ENCODE peak calls at places on chromosome 14, in seven cellular contexts. X is cardiac muscle cell, W is H9, I is astrocyte, O is ascending aorta, F is heart left ventricle, H is tibial nerve. C is an unnamed sample.

GRCh38 chr14:51079085-51079484 is 15.8 kb downstream of the TRIM9 start:
- DNase-seq in X (no peak), W (no peak), I (no peak), O (no peak), F (no peak), H (no peak), C (no peak)

GRCh38 chr14:51006781-51007211 is 62.5 kb upstream of the PYGL start:
- DNase-seq in X (no peak), W (no peak), I (peak; percentile 88), O (peak; percentile 71), F (no peak), H (no peak), C (peak; percentile 46)

GRCh38 chr14:78836777-78837176 is 666.6 kb downstream of the NRXN3 start:
- DNase-seq in X (peak; percentile 90), W (peak; percentile 85), I (peak; percentile 48), O (no peak), F (peak; percentile 20), H (no peak), C (no peak)

GRCh38 chr14:49861923-49862673 is 9.5 kb upstream of the NEMF start:
- DNase-seq in X (peak; percentile 88), W (peak; percentile 83), I (peak; percentile 78), O (peak; percentile 95), F (peak; percentile 86), H (peak; percentile 73), C (peak; percentile 91)

GRCh38 chr14:34951286-34951685 is 31.5 kb upstream of the SRP54 start:
- DNase-seq in X (no peak), W (no peak), I (peak; percentile 30), O (no peak), F (no peak), H (no peak), C (no peak)

GRCh38 chr14:93493054-93493453 is 62.3 kb downstream of the UNC79 start:
- DNase-seq in X (peak; percentile 3), W (no peak), I (no peak), O (no peak), F (no peak), H (no peak), C (no peak)

GRCh38 chr14:76810953-76811400 is 1.7 kb downstream of the ANGEL1 start:
- DNase-seq in X (peak; percentile 19), W (no peak), I (peak; percentile 17), O (peak; percentile 69), F (no peak), H (no peak), C (no peak)

GRCh38 chr14:58488550-58488949 is 61.0 kb downstream of the KIAA0586 start:
- DNase-seq in X (no peak), W (no peak), I (peak; percentile 32), O (no peak), F (no peak), H (no peak), C (no peak)

GRCh38 chr14:34997762-34998161 is 15.0 kb downstream of the SRP54 start:
- DNase-seq in X (no peak), W (no peak), I (no peak), O (no peak), F (no peak), H (no peak), C (no peak)

GRCh38 chr14:94024549-94024948 is 1.6 kb upstream of the OTUB2 start:
- DNase-seq in X (no peak), W (no peak), I (no peak), O (no peak), F (no peak), H (no peak), C (no peak)

GRCh38 chr14:99524804-99525698 is 43.8 kb downstream of the CCNK start:
- DNase-seq in X (peak; percentile 47), W (no peak), I (peak; percentile 54), O (no peak), F (peak; percentile 25), H (no peak), C (no peak)

GRCh38 chr14:69069020-69069421 is 83.9 kb downstream of the DCAF5 start:
- DNase-seq in X (no peak), W (no peak), I (peak; percentile 81), O (no peak), F (no peak), H (no peak), C (no peak)

GRCh38 chr14:103067231-103067954 is 10.0 kb upstream of the CDC42BPB start:
- DNase-seq in X (no peak), W (no peak), I (peak; percentile 34), O (peak; percentile 62), F (no peak), H (no peak), C (no peak)

GRCh38 chr14:99562848-99563748 is 40.9 kb downstream of the CCDC85C start:
- DNase-seq in X (peak; percentile 96), W (peak; percentile 96), I (peak; percentile 81), O (peak; percentile 80), F (peak; percentile 91), H (peak; percentile 24), C (peak; percentile 88)

GRCh38 chr14:104707629-104708595 is 16.1 kb upstream of the ADSS1 start:
- DNase-seq in X (no peak), W (no peak), I (no peak), O (no peak), F (no peak), H (no peak), C (no peak)

GRCh38 chr14:91924871-91925726 is 22.4 kb downstream of the FBLN5 start:
- DNase-seq in X (no peak), W (no peak), I (peak; percentile 44), O (no peak), F (no peak), H (no peak), C (no peak)

GRCh38 chr14:81472096-81472800 is 61.4 kb downstream of the SEL1L start:
- DNase-seq in X (no peak), W (no peak), I (no peak), O (no peak), F (no peak), H (no peak), C (no peak)

GRCh38 chr14:101599234-101599885 is 38.1 kb downstream of the DIO3 start:
- DNase-seq in X (no peak), W (no peak), I (no peak), O (no peak), F (no peak), H (no peak), C (no peak)

GRCh38 chr14:101596742-101597141 is 35.4 kb downstream of the DIO3 start:
- DNase-seq in X (no peak), W (no peak), I (no peak), O (no peak), F (no peak), H (no peak), C (no peak)

GRCh38 chr14:101595887-101596721 is 34.8 kb downstream of the DIO3 start:
- DNase-seq in X (no peak), W (no peak), I (no peak), O (no peak), F (no peak), H (no peak), C (no peak)

GRCh38 chr14:101598571-101599233 is 37.4 kb downstream of the DIO3 start:
- DNase-seq in X (no peak), W (no peak), I (no peak), O (no peak), F (no peak), H (no peak), C (no peak)

GRCh38 chr14:101598159-101598558 is 36.9 kb downstream of the DIO3 start:
- DNase-seq in X (no peak), W (no peak), I (no peak), O (no peak), F (no peak), H (no peak), C (no peak)
- TF ChIP-seq CTCF in X (no peak), W (no peak), I (no peak), O (no peak), F (no peak), H (no peak), C (no peak)

GRCh38 chr14:26081043-26081442 is 516.8 kb downstream of the NOVA1 start:
- DNase-seq in X (no peak), W (no peak), I (no peak), O (no peak), F (no peak), H (no peak), C (no peak)
- H3K9me3 ChIP-seq in X (no peaks in the 10 kb centered on the region), W (no peaks in the 10 kb centered on the region), I (no peaks in the 10 kb centered on the region), O (no peaks in the 10 kb centered on the region), F (no peaks in the 10 kb centered on the region), H (no peaks in the 10 kb centered on the region), C (no peaks in the 10 kb centered on the region)

GRCh38 chr14:55414551-55414950 is 2.9 kb upstream of the ATG14 start:
- DNase-seq in X (no peak), W (no peak), I (no peak), O (no peak), F (no peak), H (no peak), C (no peak)

GRCh38 chr14:55417955-55418354 is 6.3 kb upstream of the ATG14 start:
- DNase-seq in X (no peak), W (no peak), I (no peak), O (no peak), F (peak; percentile 41), H (no peak), C (no peak)

GRCh38 chr14:55419663-55420062 is 8.0 kb upstream of the ATG14 start:
- DNase-seq in X (no peak), W (no peak), I (no peak), O (no peak), F (no peak), H (no peak), C (no peak)

GRCh38 chr14:55418411-55418810 is 6.8 kb upstream of the ATG14 start:
- DNase-seq in X (no peak), W (no peak), I (no peak), O (no peak), F (no peak), H (no peak), C (no peak)

GRCh38 chr14:55416866-55417265 is 5.2 kb upstream of the ATG14 start:
- DNase-seq in X (peak; percentile 53), W (peak; percentile 45), I (no peak), O (no peak), F (no peak), H (no peak), C (no peak)
- TF ChIP-seq CTCF in X (peak; percentile 52), W (peak; percentile 90), I (peak; percentile 47), O (no peak), F (no peak), H (no peak), C (no peak)

GRCh38 chr14:28707814-28708213 is 58.8 kb upstream of the FOXG1 start:
- DNase-seq in X (no peak), W (no peak), I (peak; percentile 93), O (no peak), F (no peak), H (no peak), C (no peak)

GRCh38 chr14:28704153-28704552 is 62.4 kb upstream of the FOXG1 start:
- DNase-seq in X (no peak), W (no peak), I (peak; percentile 47), O (no peak), F (no peak), H (no peak), C (no peak)

DNA sequence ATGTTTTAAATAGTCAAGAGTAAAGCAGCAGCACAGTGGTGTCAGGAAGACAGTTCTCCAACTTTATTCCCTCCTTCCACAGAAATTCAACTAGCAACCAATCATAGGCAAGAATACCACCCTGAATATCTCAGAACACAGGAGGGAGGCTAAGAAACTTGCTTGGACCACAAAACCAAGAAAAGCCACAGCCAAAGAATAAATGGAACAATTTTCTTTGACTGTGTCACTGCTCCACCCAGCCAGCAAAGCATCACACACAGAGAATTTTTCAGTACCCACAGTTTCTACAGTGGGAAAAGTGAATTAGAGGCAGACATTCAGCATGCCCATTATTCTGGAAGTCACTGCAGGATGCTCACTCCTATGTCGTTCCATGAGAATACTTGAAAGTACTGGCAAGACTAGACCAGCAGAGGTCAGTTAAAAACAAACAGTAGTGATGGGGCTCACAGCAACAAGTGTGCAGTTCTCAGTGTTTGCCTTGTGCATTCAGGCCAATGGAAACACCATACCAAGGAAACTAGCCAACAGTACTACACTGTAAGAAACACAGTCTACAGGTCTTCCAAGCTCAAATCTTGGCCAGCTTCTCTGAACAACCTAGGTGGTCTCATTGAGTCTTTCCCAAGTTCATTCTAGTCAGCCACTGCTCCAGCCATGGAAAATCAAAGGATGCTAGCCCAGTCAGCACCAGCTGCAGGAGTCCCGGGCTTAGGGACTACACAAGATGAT is 56.8 kb upstream of the FOXG1 start:
- DNase-seq in X (no peak), W (no peak), I (peak; percentile 40), O (no peak), F (no peak), H (no peak), C (no peak)
- H3K9me3 ChIP-seq in X (no peaks in the 10 kb centered on the region), W (no peaks in the 10 kb centered on the region), I (no peaks in the 10 kb centered on the region), O (no peaks in the 10 kb centered on the region), F (no peaks in the 10 kb centered on the region), H (no peaks in the 10 kb centered on the region), C (no peaks in the 10 kb centered on the region)